ENCODE peak calls at places on chromosomes 13 and 19, in six cellular contexts. H is AG20443; A is left ventricle myocardium inferior; U is stimulated activated CD4-positive, alpha-beta T cell treated with anti-CD3 and anti-CD28 coated beads, Interleukin-1b, Interleukin-23, amount 100 ng/mL, for 48 hours; X is NCI-H345; M is GDM1. D is an unnamed sample.
A peak's percentile ranks its signal among the peaks of the same experiment; 100 is the strongest.

GRCh38 chr13:50124536-50125305 is 109.5 kb downstream of the KCNRG start:
- DNase-seq in H (peak; percentile 99), A (peak; percentile 97), M (no peak), X (peak; percentile 84), U (peak; percentile 87), D (peak; percentile 99)

GRCh38 chr13:71149498-71150363 is 717.3 kb downstream of the DACH1 start:
- DNase-seq in X (peak; percentile 94), A (no peak), M (no peak), U (no peak), H (no peak), D (no peak)

GRCh38 chr13:113083022-113083373 is 22.6 kb upstream of the F7 start:
- DNase-seq in X (no peak), M (no peak), U (no peak), H (no peak), A (no peak), D (no peak)

GRCh38 chr13:97212540-97213146 is 9.5 kb upstream of the MBNL2 start:
- DNase-seq in U (no peak), M (no peak), X (no peak), A (no peak), H (peak; percentile 66), D (no peak)

GRCh38 chr19:4971424-4971793 is 2.5 kb downstream of the KDM4B start:
- DNase-seq in M (no peak), A (no peak), X (peak; percentile 37), U (no peak), H (peak; percentile 45), D (peak; percentile 73)

GRCh38 chr19:40718774-40719391 is 2.0 kb downstream of the ITPKC start:
- DNase-seq in M (no peak), A (peak; percentile 52), U (no peak), X (peak; percentile 23), H (peak; percentile 56), D (peak; percentile 91)

GRCh38 chr13:61466280-61466679 is 50.6 kb upstream of the PCDH20 start:
- DNase-seq in M (no peak), X (no peak), U (no peak), H (no peak), A (no peak), D (no peak)

GRCh38 chr19:33905937-33906577 is 109.4 kb downstream of the KCTD15 start:
- DNase-seq in M (no peak), H (peak; percentile 63), A (peak; percentile 83), U (no peak), X (no peak), D (no peak)

GRCh38 chr13:33727356-33728083 is 90.4 kb upstream of the RFC3 start:
- DNase-seq in M (no peak), X (no peak), A (no peak), U (no peak), H (no peak), D (no peak)

GRCh38 chr13:98214008-98214643 is 37.1 kb upstream of the RNF113B start:
- DNase-seq in M (no peak), A (no peak), H (peak; percentile 22), X (no peak), U (no peak), D (no peak)

GRCh38 chr19:3343619-3344502 is 22.5 kb upstream of the NFIC start:
- DNase-seq in X (peak; percentile 22), M (peak; percentile 80), H (peak; percentile 96), A (peak; percentile 83), U (peak; percentile 54), D (peak; percentile 90)

GRCh38 chr13:107339209-107339608 is 771.3 kb upstream of the ARGLU1 start:
- DNase-seq in A (no peak), H (no peak), U (no peak), M (no peak), X (no peak), D (no peak)

GRCh38 chr13:78993792-78994191 is 334.8 kb upstream of the OBI1 start:
- DNase-seq in U (no peak), H (no peak), A (no peak), M (no peak), X (peak; percentile 92), D (no peak)

GRCh38 chr13:94323746-94324408 is 155.6 kb downstream of the DCT start:
- DNase-seq in X (no peak), M (peak; percentile 35), U (no peak), A (no peak), H (no peak), D (no peak)

GRCh38 chr13:94073006-94073744 is 406.3 kb downstream of the DCT start:
- DNase-seq in X (no peak), M (no peak), A (no peak), H (peak; percentile 72), U (no peak), D (no peak)

GRCh38 chr13:102651392-102651791 is 43.5 kb downstream of the METTL21C start:
- DNase-seq in H (no peak), X (no peak), A (no peak), M (no peak), U (no peak), D (no peak)

GRCh38 chr13:70183041-70183440 is 74.8 kb upstream of the KLHL1 start:
- DNase-seq in M (no peak), U (no peak), A (no peak), H (no peak), X (no peak), D (no peak)

GRCh38 chr13:99733346-99733745 is 232.1 kb downstream of the TM9SF2 start:
- DNase-seq in X (no peak), H (no peak), M (no peak), A (no peak), U (no peak), D (no peak)

GRCh38 chr13:71217827-71218226 is 649.2 kb downstream of the DACH1 start:
- DNase-seq in H (no peak), M (no peak), U (no peak), A (no peak), X (no peak), D (no peak)